ENCODE peak calls at places on chromosomes 1 and 21, in eight cellular contexts. V is SK-N-SH, C is HepG2, D is BJ, Y is endodermal cell, F is psoas muscle, N is IMR-90, Q is ascending aorta. U is an unnamed sample. For H3K27me3, the result is how much of the 10 kb centered on the place peaks cover.

GRCh38 chr1:161300478-161300877 is 9.3 kb downstream of the MPZ start:
- DNase-seq in Y (no peak), F (no peak), D (no peak), V (no peak), N (no peak), C (no peak), Q (no peak), U (no peak)

GRCh38 chr1:154186177-154186576 is 5.7 kb downstream of the TPM3 start:
- DNase-seq in D (no peak), Q (no peak), F (peak), V (peak), C (peak), Y (peak), N (peak), U (peak)

GRCh38 chr1:1089731-1090423 is 15.8 kb upstream of the RNF223 start:
- DNase-seq in Y (peak), Q (no peak), V (peak), C (no peak), F (no peak), N (no peak), D (no peak), U (no peak)

GRCh38 chr1:181079382-181079781 is 9.1 kb upstream of the IER5 start:
- DNase-seq in V (no peak), C (no peak), D (no peak), F (no peak), Y (no peak), N (peak), Q (no peak), U (no peak)

GRCh38 chr1:89610457-89610991 is 22.4 kb upstream of the LRRC8C start:
- DNase-seq in N (no peak), Q (no peak), D (no peak), Y (no peak), C (no peak), V (no peak), F (peak), U (no peak)

GRCh38 chr1:35935989-35936388 is 5.1 kb downstream of the AGO3 start:
- DNase-seq in Q (no peak), V (peak), Y (no peak), F (no peak), C (no peak), N (no peak), D (no peak), U (no peak)

GRCh38 chr1:3858231-3858981 is 1.1 kb downstream of the DFFB start:
- DNase-seq in D (no peak), V (peak), Y (peak), F (no peak), Q (no peak), C (peak), N (peak), U (no peak)

GRCh38 chr1:183075861-183076260 is 52.6 kb downstream of the LAMC1 start:
- DNase-seq in C (no peak), N (no peak), F (no peak), D (no peak), V (no peak), Y (no peak), Q (no peak), U (no peak)

GRCh38 chr1:100892554-100892953 is 2.1 kb downstream of the EXTL2 start:
- DNase-seq in C (no peak), Q (no peak), N (no peak), F (no peak), Y (no peak), V (no peak), D (no peak), U (no peak)

GRCh38 chr1:30757196-30757949 is at the start of gene LAPTM5:
- DNase-seq in C (no peak), V (no peak), Q (no peak), Y (no peak), D (no peak), F (peak), N (no peak), U (no peak)

GRCh38 chr1:244022301-244022700 is 28.8 kb upstream of the ZBTB18 start:
- DNase-seq in C (no peak), N (peak), Y (no peak), V (no peak), D (peak), F (peak), Q (no peak), U (no peak)

GRCh38 chr1:87051965-87052364 is 137.5 kb downstream of the HS2ST1 start:
- DNase-seq in C (no peak), N (no peak), Q (no peak), Y (no peak), D (no peak), V (no peak), F (no peak), U (no peak)

GRCh38 chr1:172826096-172826741 is 167.3 kb downstream of the FASLG start:
- DNase-seq in Q (peak), F (no peak), V (peak), Y (no peak), D (peak), C (peak), N (peak), U (no peak)

GRCh38 chr1:246004281-246004680 is 502.8 kb downstream of the SMYD3 start:
- DNase-seq in Y (no peak), N (no peak), F (no peak), C (no peak), Q (no peak), V (no peak), D (no peak), U (no peak)

GRCh38 chr1:37038079-37038702 is 3.9 kb upstream of the GRIK3 start:
- DNase-seq in C (no peak), F (no peak), Q (no peak), Y (peak), D (no peak), N (no peak), V (peak), U (peak)

GRCh38 chr1:208431721-208432120 is 187.5 kb upstream of the PLXNA2 start:
- DNase-seq in F (no peak), V (no peak), Y (no peak), C (no peak), N (peak), Q (no peak), D (peak), U (no peak)

GRCh38 chr1:205003358-205004145 is 39.5 kb upstream of the CNTN2 start:
- DNase-seq in C (no peak), F (no peak), D (no peak), N (no peak), V (peak), Y (no peak), Q (no peak), U (peak)

GRCh38 chr1:157646144-157646543 is 48.3 kb upstream of the FCRL4 start:
- DNase-seq in N (no peak), F (no peak), D (no peak), Y (no peak), Q (no peak), C (no peak), V (no peak), U (no peak)

GRCh38 chr1:157968503-157968902 is 24.9 kb upstream of the KIRREL1 start:
- DNase-seq in D (peak), N (peak), Y (no peak), Q (peak), V (no peak), F (peak), C (no peak), U (no peak)

GRCh38 chr21:32359719-32360260 is 33.0 kb downstream of the URB1 start:
- DNase-seq in D (no peak), N (no peak), Y (no peak), Q (no peak), F (no peak), V (no peak), C (peak), U (peak)

DNA sequence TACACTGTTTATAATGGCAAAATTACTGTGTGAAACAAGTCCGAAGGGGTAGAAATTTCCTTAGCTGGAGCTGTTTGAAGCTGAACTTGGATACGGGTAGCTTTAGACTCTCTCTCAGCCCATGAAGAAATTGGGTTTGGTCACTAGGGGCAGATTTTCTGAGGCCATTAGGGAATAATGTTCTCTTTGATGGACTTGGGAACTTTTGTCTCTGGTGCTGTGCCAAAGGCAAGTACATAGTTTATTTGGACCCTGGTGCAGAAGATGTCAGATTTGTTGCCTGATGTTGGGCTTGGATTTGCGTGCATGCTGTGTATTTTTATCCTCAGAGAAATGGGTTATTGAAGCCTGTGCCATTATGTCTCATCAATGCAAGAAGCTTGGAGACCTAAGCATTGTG is 109.6 kb downstream of the VPS13D start:
- DNase-seq in Q (no peak), C (peak), V (peak), N (no peak), F (no peak), Y (no peak), D (no peak), U (no peak)
- TF ChIP-seq CTCF in Q (peak), C (peak), V (no peak), N (no peak), F (no peak), Y (peak), D (no peak), U (no peak)

GRCh38 chr1:67831850-67832513 is 1.3 kb downstream of the GNG12 start:
- DNase-seq in Q (peak), Y (peak), F (peak), C (no peak), D (peak), V (peak), N (peak), U (peak)
- H3K27me3 ChIP-seq in Q (under half), Y (under half), F (under half), C (under half), D (under half), V (under half), N (under half), U (under half)

DNA sequence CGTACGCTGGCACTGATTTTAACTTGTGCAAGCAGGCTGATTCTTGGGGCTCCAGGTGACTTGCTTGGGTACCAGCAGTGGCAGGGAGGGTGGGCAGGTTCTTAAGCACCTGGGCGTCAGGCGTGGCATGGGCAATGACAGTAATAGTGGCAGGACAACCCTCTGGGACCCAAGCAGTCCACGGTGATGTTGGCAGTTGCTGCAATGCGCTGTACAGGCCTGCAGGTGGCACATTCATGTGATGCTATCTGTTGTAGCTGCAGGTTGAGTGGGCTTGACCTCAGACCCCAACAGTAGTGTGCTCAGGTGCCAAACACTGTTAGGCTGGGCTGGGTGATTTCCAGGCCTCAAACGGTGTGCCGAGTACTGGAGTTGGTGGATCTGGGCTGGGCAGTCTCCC is 10.2 kb upstream of the OR10J4 start:
- DNase-seq in C (no peak), D (no peak), Y (peak), F (no peak), N (no peak), Q (no peak), V (no peak), U (no peak)
- TF ChIP-seq CTCF in C (no peak), D (peak), Y (peak), F (no peak), N (peak), Q (no peak), V (peak), U (no peak)

GRCh38 chr1:225447001-225447615 is 19.3 kb upstream of the LBR start:
- DNase-seq in V (no peak), F (no peak), Y (peak), N (no peak), D (no peak), Q (no peak), C (no peak), U (no peak)
- H3K27me3 ChIP-seq in V (under half), F (under half), Y (under half), N (under half), D (under half), Q (under half), C (under half), U (under half)

DNA sequence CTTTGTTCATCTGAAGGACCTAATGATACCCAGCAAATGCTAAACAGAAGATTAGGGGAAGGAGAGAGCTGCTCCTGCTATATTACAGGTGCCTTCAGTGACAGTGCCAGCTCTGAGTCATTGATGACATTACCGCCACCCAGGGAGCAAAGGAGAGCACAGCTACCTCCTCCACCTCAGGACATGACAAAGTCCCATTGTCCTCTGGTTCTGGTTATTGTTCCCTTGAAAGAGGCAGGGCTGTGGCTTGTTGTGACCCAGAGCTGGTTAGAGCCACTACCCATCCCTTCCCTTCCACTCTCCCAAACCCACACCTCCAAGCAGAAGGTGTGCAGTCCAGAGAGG is 363.5 kb upstream of the DUSP10 start:
- DNase-seq in Q (no peak), D (no peak), F (no peak), Y (peak), V (no peak), N (no peak), C (peak), U (no peak)
- TF ChIP-seq CTCF in Q (no peak), D (no peak), F (no peak), Y (no peak), V (no peak), N (no peak), C (peak), U (no peak)